ENCODE peak calls at places on chromosomes 3 and 15, in eight cellular contexts. One of them, this sample, is unnamed.

GRCh38 chr3:89300976-89301375 is 193.6 kb downstream of the EPHA3 start:
- DNase-seq in tibial nerve: no peak
- DNase-seq in right atrium auricular region: no peak
- DNase-seq in mesenchymal stem cell: no peak
- DNase-seq in lung: no peak
- DNase-seq in PC-3: peak; percentile 28
- DNase-seq in left lung: no peak
- DNase-seq in CD8-positive, alpha-beta memory T cell: no peak
- DNase-seq in this sample: no peak

GRCh38 chr3:43632269-43632733 is 10.5 kb upstream of the ANO10 start:
- DNase-seq in CD8-positive, alpha-beta memory T cell: no peak
- DNase-seq in lung: no peak
- DNase-seq in PC-3: peak; percentile 98
- DNase-seq in left lung: no peak
- DNase-seq in right atrium auricular region: no peak
- DNase-seq in mesenchymal stem cell: peak; percentile 73
- DNase-seq in tibial nerve: no peak
- DNase-seq in this sample: no peak

GRCh38 chr3:127366383-127366782 is 78.5 kb upstream of the PRR20G start:
- DNase-seq in right atrium auricular region: no peak
- DNase-seq in tibial nerve: no peak
- DNase-seq in mesenchymal stem cell: no peak
- DNase-seq in left lung: no peak
- DNase-seq in PC-3: no peak
- DNase-seq in CD8-positive, alpha-beta memory T cell: no peak
- DNase-seq in lung: no peak
- DNase-seq in this sample: no peak

GRCh38 chr3:35067750-35068149 is 571.6 kb upstream of the ARPP21 start:
- DNase-seq in PC-3: no peak
- DNase-seq in tibial nerve: no peak
- DNase-seq in lung: no peak
- DNase-seq in left lung: no peak
- DNase-seq in mesenchymal stem cell: no peak
- DNase-seq in right atrium auricular region: no peak
- DNase-seq in CD8-positive, alpha-beta memory T cell: no peak
- DNase-seq in this sample: no peak

GRCh38 chr15:91956026-91956723 is 102.7 kb downstream of the SLCO3A1 start:
- DNase-seq in PC-3: no peak
- DNase-seq in tibial nerve: no peak
- DNase-seq in left lung: no peak
- DNase-seq in mesenchymal stem cell: no peak
- DNase-seq in lung: no peak
- DNase-seq in right atrium auricular region: no peak
- DNase-seq in CD8-positive, alpha-beta memory T cell: no peak
- DNase-seq in this sample: peak; percentile 75

GRCh38 chr15:33894193-33894592 is 74.1 kb upstream of the CHRM5 start:
- DNase-seq in PC-3: no peak
- DNase-seq in left lung: no peak
- DNase-seq in tibial nerve: no peak
- DNase-seq in CD8-positive, alpha-beta memory T cell: no peak
- DNase-seq in mesenchymal stem cell: peak; percentile 28
- DNase-seq in right atrium auricular region: no peak
- DNase-seq in lung: no peak
- DNase-seq in this sample: no peak

GRCh38 chr15:69919816-69920215 is 177.9 kb downstream of the TLE3 start:
- DNase-seq in tibial nerve: no peak
- DNase-seq in left lung: no peak
- DNase-seq in right atrium auricular region: no peak
- DNase-seq in lung: no peak
- DNase-seq in mesenchymal stem cell: no peak
- DNase-seq in CD8-positive, alpha-beta memory T cell: no peak
- DNase-seq in PC-3: no peak
- DNase-seq in this sample: no peak

GRCh38 chr3:16101295-16102186 is 72.9 kb upstream of the GALNT15 start:
- DNase-seq in lung: no peak
- DNase-seq in CD8-positive, alpha-beta memory T cell: no peak
- DNase-seq in right atrium auricular region: no peak
- DNase-seq in left lung: no peak
- DNase-seq in PC-3: peak; percentile 98
- DNase-seq in tibial nerve: no peak
- DNase-seq in mesenchymal stem cell: no peak
- DNase-seq in this sample: no peak

GRCh38 chr3:15496341-15496664 is 25.2 kb downstream of the COLQ start:
- DNase-seq in left lung: no peak
- DNase-seq in CD8-positive, alpha-beta memory T cell: no peak
- DNase-seq in tibial nerve: no peak
- DNase-seq in mesenchymal stem cell: no peak
- DNase-seq in right atrium auricular region: no peak
- DNase-seq in lung: no peak
- DNase-seq in PC-3: no peak
- DNase-seq in this sample: no peak

GRCh38 chr3:181719298-181719859 is 7.7 kb downstream of the SOX2 start:
- DNase-seq in right atrium auricular region: no peak
- DNase-seq in lung: no peak
- DNase-seq in left lung: peak; percentile 73
- DNase-seq in mesenchymal stem cell: no peak
- DNase-seq in CD8-positive, alpha-beta memory T cell: no peak
- DNase-seq in tibial nerve: no peak
- DNase-seq in PC-3: no peak
- DNase-seq in this sample: no peak

GRCh38 chr15:74294010-74294409 is 57.9 kb downstream of the CCDC33 start:
- DNase-seq in right atrium auricular region: no peak
- DNase-seq in CD8-positive, alpha-beta memory T cell: no peak
- DNase-seq in PC-3: no peak
- DNase-seq in tibial nerve: no peak
- DNase-seq in mesenchymal stem cell: no peak
- DNase-seq in lung: no peak
- DNase-seq in left lung: no peak
- DNase-seq in this sample: no peak

GRCh38 chr15:66733976-66734375 is 31.9 kb downstream of the SMAD6 start:
- DNase-seq in CD8-positive, alpha-beta memory T cell: no peak
- DNase-seq in mesenchymal stem cell: no peak
- DNase-seq in right atrium auricular region: no peak
- DNase-seq in PC-3: no peak
- DNase-seq in lung: no peak
- DNase-seq in left lung: no peak
- DNase-seq in tibial nerve: no peak
- DNase-seq in this sample: peak; percentile 82

GRCh38 chr15:66734961-66735908 is 33.2 kb downstream of the SMAD6 start:
- DNase-seq in right atrium auricular region: no peak
- DNase-seq in tibial nerve: peak; percentile 46
- DNase-seq in mesenchymal stem cell: no peak
- DNase-seq in CD8-positive, alpha-beta memory T cell: no peak
- DNase-seq in lung: no peak
- DNase-seq in PC-3: peak; percentile 22
- DNase-seq in left lung: no peak
- DNase-seq in this sample: peak; percentile 79

GRCh38 chr15:66729339-66729951 is 27.4 kb downstream of the SMAD6 start:
- DNase-seq in mesenchymal stem cell: peak; percentile 56
- DNase-seq in CD8-positive, alpha-beta memory T cell: no peak
- DNase-seq in left lung: no peak
- DNase-seq in right atrium auricular region: no peak
- DNase-seq in lung: no peak
- DNase-seq in PC-3: no peak
- DNase-seq in tibial nerve: no peak
- DNase-seq in this sample: peak; percentile 61

GRCh38 chr15:66725468-66725785 is 23.4 kb downstream of the SMAD6 start:
- DNase-seq in PC-3: no peak
- DNase-seq in left lung: no peak
- DNase-seq in tibial nerve: no peak
- DNase-seq in lung: no peak
- DNase-seq in CD8-positive, alpha-beta memory T cell: no peak
- DNase-seq in right atrium auricular region: no peak
- DNase-seq in mesenchymal stem cell: no peak
- DNase-seq in this sample: no peak

GRCh38 chr15:66730168-66731014 is 28.4 kb downstream of the SMAD6 start:
- DNase-seq in left lung: no peak
- DNase-seq in lung: no peak
- DNase-seq in PC-3: peak; percentile 49
- DNase-seq in tibial nerve: no peak
- DNase-seq in CD8-positive, alpha-beta memory T cell: no peak
- DNase-seq in right atrium auricular region: no peak
- DNase-seq in mesenchymal stem cell: peak; percentile 67
- DNase-seq in this sample: no peak
- H3K4me1 ChIP-seq in left lung: peaks cover 16% of the 10 kb centered on the region
- H3K4me1 ChIP-seq in lung: peaks cover 25% of the 10 kb centered on the region
- H3K4me1 ChIP-seq in PC-3: peaks cover 13% of the 10 kb centered on the region
- H3K4me1 ChIP-seq in tibial nerve: peaks cover 27% of the 10 kb centered on the region
- H3K4me1 ChIP-seq in CD8-positive, alpha-beta memory T cell: no peaks in the 10 kb centered on the region
- H3K4me1 ChIP-seq in right atrium auricular region: no peaks in the 10 kb centered on the region
- H3K4me1 ChIP-seq in mesenchymal stem cell: peaks cover 16% of the 10 kb centered on the region
- H3K4me1 ChIP-seq in this sample: peaks cover 21% of the 10 kb centered on the region

GRCh38 chr15:67085818-67086649 is 20.6 kb downstream of the SMAD3 start:
- DNase-seq in left lung: no peak
- DNase-seq in right atrium auricular region: no peak
- DNase-seq in tibial nerve: no peak
- DNase-seq in mesenchymal stem cell: peak; percentile 93
- DNase-seq in lung: no peak
- DNase-seq in CD8-positive, alpha-beta memory T cell: peak; percentile 57
- DNase-seq in PC-3: no peak
- DNase-seq in this sample: no peak
- H3K4me3 ChIP-seq in left lung: no peak overlapping the region
- H3K4me3 ChIP-seq in right atrium auricular region: no peak overlapping the region
- H3K4me3 ChIP-seq in tibial nerve: no peak overlapping the region
- H3K4me3 ChIP-seq in mesenchymal stem cell: no peak overlapping the region
- H3K4me3 ChIP-seq in lung: no peak overlapping the region
- H3K4me3 ChIP-seq in CD8-positive, alpha-beta memory T cell: no peak overlapping the region
- H3K4me3 ChIP-seq in PC-3: no peak overlapping the region
- H3K4me3 ChIP-seq in this sample: no peak overlapping the region

GRCh38 chr3:12352253-12352652 is 63.4 kb downstream of the PPARG start:
- DNase-seq in mesenchymal stem cell: no peak
- DNase-seq in CD8-positive, alpha-beta memory T cell: no peak
- DNase-seq in tibial nerve: no peak
- DNase-seq in right atrium auricular region: no peak
- DNase-seq in left lung: no peak
- DNase-seq in PC-3: no peak
- DNase-seq in lung: no peak
- DNase-seq in this sample: no peak

GRCh38 chr3:12356996-12357395 is 68.1 kb downstream of the PPARG start:
- DNase-seq in tibial nerve: no peak
- DNase-seq in mesenchymal stem cell: no peak
- DNase-seq in PC-3: no peak
- DNase-seq in CD8-positive, alpha-beta memory T cell: no peak
- DNase-seq in left lung: peak; percentile 32
- DNase-seq in lung: no peak
- DNase-seq in right atrium auricular region: no peak
- DNase-seq in this sample: no peak

GRCh38 chr3:12351145-12351544 is 62.3 kb downstream of the PPARG start:
- DNase-seq in mesenchymal stem cell: peak; percentile 28
- DNase-seq in right atrium auricular region: peak; percentile 72
- DNase-seq in PC-3: no peak
- DNase-seq in CD8-positive, alpha-beta memory T cell: no peak
- DNase-seq in tibial nerve: no peak
- DNase-seq in left lung: no peak
- DNase-seq in lung: no peak
- DNase-seq in this sample: peak; percentile 43

GRCh38 chr3:12356175-12356574 is 67.3 kb downstream of the PPARG start:
- DNase-seq in right atrium auricular region: no peak
- DNase-seq in left lung: no peak
- DNase-seq in lung: no peak
- DNase-seq in PC-3: no peak
- DNase-seq in mesenchymal stem cell: no peak
- DNase-seq in tibial nerve: no peak
- DNase-seq in CD8-positive, alpha-beta memory T cell: no peak
- DNase-seq in this sample: no peak

DNA sequence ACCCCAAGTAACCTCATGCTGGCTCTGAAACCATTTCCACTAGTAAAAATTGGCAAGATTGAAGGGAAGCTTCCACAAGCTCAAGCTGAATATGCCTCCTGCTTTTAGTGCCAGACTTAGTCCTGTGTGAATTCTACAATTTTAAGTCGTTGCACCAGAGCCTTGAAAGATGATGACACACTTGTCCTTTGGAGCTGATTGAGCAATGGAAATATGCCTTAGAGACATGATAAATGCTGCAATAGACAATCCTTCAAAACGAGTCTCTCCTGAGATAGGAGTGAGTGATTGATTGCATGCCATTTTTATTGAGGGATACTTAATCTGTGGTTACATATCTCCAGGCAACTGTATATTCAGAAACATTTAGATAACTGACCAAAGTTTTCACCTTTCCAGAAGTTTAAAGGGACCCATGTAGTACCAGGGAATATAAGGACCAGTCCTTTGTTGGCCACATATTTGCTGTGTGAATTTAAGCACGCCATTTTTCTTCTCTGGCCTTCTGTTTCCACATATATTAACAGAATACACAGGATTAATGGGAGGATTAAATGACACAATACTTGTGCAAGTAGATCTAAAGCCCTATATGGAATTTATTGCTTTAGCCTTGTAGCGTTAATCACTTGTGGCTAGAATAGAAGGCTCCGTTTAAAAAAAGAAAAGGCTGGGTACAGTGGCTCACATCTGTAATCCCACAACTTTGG is 65.1 kb downstream of the PPARG start:
- DNase-seq in left lung: no peak
- DNase-seq in lung: no peak
- DNase-seq in PC-3: peak; percentile 40
- DNase-seq in mesenchymal stem cell: peak; percentile 56
- DNase-seq in right atrium auricular region: no peak
- DNase-seq in CD8-positive, alpha-beta memory T cell: no peak
- DNase-seq in tibial nerve: no peak
- DNase-seq in this sample: no peak
- H3K4me1 ChIP-seq in left lung: no peaks in the 10 kb centered on the region
- H3K4me1 ChIP-seq in lung: peaks cover 2% of the 10 kb centered on the region
- H3K4me1 ChIP-seq in PC-3: peaks cover 37% of the 10 kb centered on the region
- H3K4me1 ChIP-seq in mesenchymal stem cell: no peaks in the 10 kb centered on the region
- H3K4me1 ChIP-seq in right atrium auricular region: no peaks in the 10 kb centered on the region
- H3K4me1 ChIP-seq in CD8-positive, alpha-beta memory T cell: no peaks in the 10 kb centered on the region
- H3K4me1 ChIP-seq in tibial nerve: no peaks in the 10 kb centered on the region
- H3K4me1 ChIP-seq in this sample: peaks cover 8% of the 10 kb centered on the region

GRCh38 chr3:194315088-194315964 is 35.8 kb downstream of the CPN2 start:
- DNase-seq in mesenchymal stem cell: peak; percentile 88
- DNase-seq in left lung: peak; percentile 97
- DNase-seq in tibial nerve: peak; percentile 73
- DNase-seq in lung: peak; percentile 83
- DNase-seq in CD8-positive, alpha-beta memory T cell: peak; percentile 69
- DNase-seq in PC-3: peak; percentile 89
- DNase-seq in right atrium auricular region: peak; percentile 94
- DNase-seq in this sample: peak; percentile 96

GRCh38 chr3:194314669-194315068 is 36.5 kb downstream of the CPN2 start:
- DNase-seq in PC-3: no peak
- DNase-seq in right atrium auricular region: no peak
- DNase-seq in CD8-positive, alpha-beta memory T cell: no peak
- DNase-seq in left lung: peak; percentile 32
- DNase-seq in lung: no peak
- DNase-seq in tibial nerve: no peak
- DNase-seq in mesenchymal stem cell: no peak
- DNase-seq in this sample: no peak

GRCh38 chr3:194316918-194317317 is 34.2 kb downstream of the CPN2 start:
- DNase-seq in lung: no peak
- DNase-seq in PC-3: no peak
- DNase-seq in left lung: peak; percentile 67
- DNase-seq in right atrium auricular region: no peak
- DNase-seq in mesenchymal stem cell: no peak
- DNase-seq in tibial nerve: no peak
- DNase-seq in CD8-positive, alpha-beta memory T cell: no peak
- DNase-seq in this sample: no peak

GRCh38 chr3:194313642-194314430 is 37.3 kb downstream of the CPN2 start:
- DNase-seq in left lung: peak; percentile 69
- DNase-seq in tibial nerve: peak; percentile 48
- DNase-seq in mesenchymal stem cell: peak; percentile 24
- DNase-seq in right atrium auricular region: peak; percentile 86
- DNase-seq in PC-3: peak; percentile 12
- DNase-seq in CD8-positive, alpha-beta memory T cell: no peak
- DNase-seq in lung: no peak
- DNase-seq in this sample: peak; percentile 92

GRCh38 chr3:194315965-194316361 is 35.2 kb downstream of the CPN2 start:
- DNase-seq in right atrium auricular region: peak; percentile 78
- DNase-seq in CD8-positive, alpha-beta memory T cell: no peak
- DNase-seq in PC-3: no peak
- DNase-seq in mesenchymal stem cell: no peak
- DNase-seq in lung: no peak
- DNase-seq in left lung: peak; percentile 54
- DNase-seq in tibial nerve: no peak
- DNase-seq in this sample: peak; percentile 38
- H3K4me3 ChIP-seq in right atrium auricular region: no peak overlapping the region
- H3K4me3 ChIP-seq in CD8-positive, alpha-beta memory T cell: peak overlapping the region; percentile 73
- H3K4me3 ChIP-seq in PC-3: peak overlapping the region; percentile 64
- H3K4me3 ChIP-seq in mesenchymal stem cell: peak overlapping the region; percentile 74
- H3K4me3 ChIP-seq in lung: no peak overlapping the region
- H3K4me3 ChIP-seq in left lung: peak overlapping the region; percentile 47
- H3K4me3 ChIP-seq in tibial nerve: peak overlapping the region; percentile 36
- H3K4me3 ChIP-seq in this sample: no peak overlapping the region

This sample was measured in right cardiac atrium.